ENCODE peak calls at places on chromosomes 4 and X, in six cellular contexts. P is HepG2, U is HCT116, R is K562, C is GM12878, X is GM23338. L is an unnamed sample.

GRCh38 chr4:185587444-185588161 is 52.3 kb upstream of the PDLIM3 start:
- DNase-seq in P (no peak), X (peak), R (no peak), U (no peak), C (peak), L (no peak)

GRCh38 chr4:31290836-31291235 is 570.7 kb downstream of the PCDH7 start:
- DNase-seq in P (no peak), C (peak), U (no peak), R (no peak), X (peak), L (no peak)

GRCh38 chrX:16914058-16914457 is 32.4 kb upstream of the REPS2 start:
- DNase-seq in X (no peak), C (no peak), P (no peak), U (no peak), R (no peak), L (no peak)

GRCh38 chrX:17788956-17789562 is 51.8 kb downstream of the SCML1 start:
- DNase-seq in R (no peak), P (no peak), U (no peak), X (peak), C (no peak), L (no peak)

GRCh38 chr4:140027135-140027534 is 126.8 kb downstream of the MAML3 start:
- DNase-seq in P (no peak), U (no peak), X (no peak), R (no peak), C (no peak), L (no peak)

GRCh38 chrX:33607042-33607595 is 395.8 kb upstream of the DMD start:
- DNase-seq in C (no peak), U (no peak), P (no peak), R (no peak), X (no peak), L (no peak)

GRCh38 chrX:68835468-68835867 is 6.6 kb downstream of the EFNB1 start:
- DNase-seq in P (no peak), X (no peak), R (no peak), C (no peak), U (no peak), L (no peak)

GRCh38 chr4:11589676-11590075 is 161.0 kb upstream of the HS3ST1 start:
- DNase-seq in P (no peak), X (no peak), R (no peak), C (no peak), U (no peak), L (no peak)

GRCh38 chrX:45385767-45386166 is 185.1 kb upstream of the DIPK2B start:
- DNase-seq in P (no peak), X (no peak), U (no peak), R (no peak), C (no peak), L (no peak)

GRCh38 chr4:112552668-112553067 is 36.7 kb upstream of the NEUROG2 start:
- DNase-seq in P (peak), U (peak), R (no peak), C (no peak), X (no peak), L (no peak)

GRCh38 chr4:6986067-6986780 is 56.9 kb upstream of the TADA2B start:
- DNase-seq in X (peak), R (peak), U (no peak), P (no peak), C (no peak), L (no peak)

GRCh38 chr4:15132739-15133138 is 130.5 kb downstream of the CPEB2 start:
- DNase-seq in R (no peak), X (no peak), U (no peak), P (no peak), C (no peak), L (peak)

GRCh38 chr4:164779811-164780216 is 25.9 kb downstream of the SMIM31 start:
- DNase-seq in P (peak), U (peak), R (peak), C (peak), X (peak), L (peak)

GRCh38 chrX:104972737-104973136 is 247.8 kb downstream of the TEX13A start:
- DNase-seq in C (no peak), X (no peak), P (no peak), U (no peak), R (no peak), L (no peak)

GRCh38 chr4:8308856-8309771 is 39.6 kb downstream of the HTRA3 start:
- DNase-seq in U (no peak), P (no peak), X (no peak), R (no peak), C (no peak), L (no peak)

GRCh38 chr4:185500035-185500434 is 28.5 kb upstream of the CCDC110 start:
- DNase-seq in X (no peak), P (peak), C (no peak), U (no peak), R (no peak), L (no peak)

GRCh38 chrX:110317079-110317819 is 636 bp downstream of the AMMECR1 start:
- DNase-seq in R (peak), P (no peak), C (no peak), X (peak), U (no peak), L (no peak)

GRCh38 chrX:122739770-122740169 is 444.3 kb upstream of the GRIA3 start:
- DNase-seq in U (no peak), P (peak), R (no peak), X (peak), C (no peak), L (no peak)

GRCh38 chr4:119242417-119242816 is 29.9 kb downstream of the USP53 start:
- DNase-seq in U (no peak), X (peak), C (no peak), R (no peak), P (no peak), L (no peak)

GRCh38 chr4:154344686-154345085 is 146.9 kb downstream of the DCHS2 start:
- DNase-seq in U (peak), R (peak), C (no peak), P (peak), X (peak), L (no peak)

GRCh38 chrX:72041901-72042859 is 89.5 kb downstream of the RTL5 start:
- DNase-seq in U (no peak), C (no peak), R (no peak), P (no peak), X (no peak), L (no peak)

GRCh38 chr4:6886886-6887285 is 22.7 kb upstream of the TBC1D14 start:
- DNase-seq in C (no peak), X (no peak), P (no peak), R (no peak), U (no peak), L (no peak)

GRCh38 chr4:128163177-128164117 is 102.3 kb downstream of the LARP1B start:
- DNase-seq in R (no peak), P (peak), U (peak), C (no peak), X (peak), L (no peak)

GRCh38 chrX:73581002-73581628 is 18.1 kb downstream of the CHIC1 start:
- DNase-seq in C (no peak), R (no peak), X (no peak), P (no peak), U (no peak), L (no peak)

GRCh38 chr4:109411964-109412363 is 21.7 kb upstream of the SEC24B start:
- DNase-seq in R (no peak), X (no peak), C (no peak), P (no peak), U (no peak), L (no peak)

GRCh38 chr4:150949342-150949741 is 65.7 kb downstream of the LRBA start:
- DNase-seq in U (no peak), C (no peak), P (no peak), X (no peak), R (no peak), L (no peak)

GRCh38 chr4:150950657-150951056 is 64.4 kb downstream of the LRBA start:
- DNase-seq in R (peak), X (no peak), C (no peak), P (peak), U (no peak), L (no peak)

GRCh38 chr4:150948710-150949109 is 66.4 kb downstream of the LRBA start:
- DNase-seq in P (no peak), U (no peak), C (no peak), X (no peak), R (no peak), L (no peak)

GRCh38 chr4:150949943-150950342 is 65.1 kb downstream of the LRBA start:
- DNase-seq in C (no peak), X (no peak), R (no peak), U (no peak), P (no peak), L (peak)

DNA sequence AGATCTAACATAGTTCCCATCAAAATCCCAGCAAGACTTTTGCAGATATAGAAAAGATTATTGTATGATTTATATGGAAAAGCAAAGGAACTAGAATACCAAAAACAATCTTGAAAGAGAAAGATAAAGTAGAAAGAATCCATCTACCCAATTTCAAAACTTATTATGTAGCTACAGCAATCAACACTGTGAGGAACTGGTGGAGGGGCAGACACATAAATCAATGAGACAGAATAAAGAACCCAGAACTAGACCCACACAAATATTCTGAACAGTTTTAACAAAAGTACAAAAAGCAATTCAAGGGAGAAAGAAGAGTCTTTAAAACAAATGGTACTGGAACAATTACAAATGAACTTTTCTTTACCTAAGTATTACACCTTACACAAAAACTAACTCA is 67.0 kb downstream of the LRBA start:
- DNase-seq in R (no peak), X (no peak), P (no peak), C (no peak), U (no peak), L (no peak)
- TF ChIP-seq EZH2 in R (no peak), X (no peak), P (no peak), C (no peak), U (no peak), L (no peak)

GRCh38 chr4:101306225-101306624 is 41.1 kb downstream of the PPP3CA start:
- DNase-seq in C (no peak), U (no peak), P (no peak), X (peak), R (no peak), L (no peak)
- TF ChIP-seq POLR2AphosphoS5 in C (no peak), U (no peak), P (no peak), X (no peak), R (no peak), L (no peak)

DNA sequence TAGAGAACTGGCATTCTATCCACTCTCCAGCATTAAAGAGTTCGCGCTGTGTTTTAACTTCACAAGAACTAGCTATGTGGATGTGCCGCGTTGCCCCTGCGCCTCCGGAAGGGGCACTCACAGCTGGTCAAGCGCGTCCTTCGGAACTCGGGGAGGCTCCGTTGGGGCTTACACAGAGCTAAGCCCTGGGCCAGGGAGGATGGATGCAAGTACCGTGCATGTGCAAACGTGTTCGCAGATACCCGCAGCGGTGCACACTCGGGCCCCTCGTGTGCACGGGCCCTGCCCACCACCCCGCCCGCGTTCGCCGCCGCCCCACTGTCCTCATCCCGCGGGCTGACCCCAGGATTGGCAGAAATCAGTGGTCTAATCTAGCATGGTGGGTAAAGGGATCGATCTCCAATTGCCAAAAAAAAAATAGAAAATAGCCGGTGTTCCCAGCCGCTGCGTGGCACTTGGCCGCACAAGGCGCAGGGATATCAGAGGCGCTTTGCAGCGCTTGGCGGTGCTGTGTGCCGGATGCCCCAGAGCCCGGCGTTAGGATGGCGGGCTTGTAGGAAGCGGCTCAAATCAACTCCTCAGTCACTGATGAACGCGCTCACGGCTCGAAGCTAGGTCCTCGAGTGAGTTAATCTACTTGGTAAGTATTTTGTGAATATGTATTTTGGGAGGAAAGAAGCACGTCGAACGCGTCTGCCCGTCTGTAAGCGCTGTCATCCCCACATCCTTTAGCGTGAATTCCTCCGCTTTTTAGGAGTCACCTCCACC is 988 bp upstream of the PCDH10 start:
- DNase-seq in X (peak), R (no peak), C (no peak), P (no peak), U (no peak), L (no peak)
- TF ChIP-seq EZH2 in X (peak), R (no peak), C (no peak), P (no peak), U (no peak), L (no peak)

GRCh38 chr4:40734497-40734896 is 15.3 kb upstream of the NSUN7 start:
- DNase-seq in R (no peak), C (no peak), X (no peak), P (no peak), U (no peak), L (no peak)

GRCh38 chr4:40729555-40729954 is 20.2 kb upstream of the NSUN7 start:
- DNase-seq in C (no peak), R (no peak), U (no peak), X (no peak), P (no peak), L (no peak)

GRCh38 chr4:40733752-40734151 is 16.0 kb upstream of the NSUN7 start:
- DNase-seq in R (no peak), C (no peak), X (no peak), U (no peak), P (no peak), L (peak)

GRCh38 chr4:40728341-40728740 is 21.4 kb upstream of the NSUN7 start:
- DNase-seq in X (no peak), R (no peak), U (no peak), P (peak), C (no peak), L (no peak)

GRCh38 chr4:40731792-40732245 is 17.9 kb upstream of the NSUN7 start:
- DNase-seq in U (no peak), X (no peak), P (peak), C (no peak), R (no peak), L (no peak)
- TF ChIP-seq POLR2AphosphoS5 in U (no peak), X (no peak), P (no peak), C (no peak), R (no peak), L (peak)

GRCh38 chrX:103215768-103216085 is 819 bp downstream of the BEX4 start:
- DNase-seq in X (no peak), C (no peak), P (no peak), U (no peak), R (peak), L (no peak)
- TF ChIP-seq EZH2 in X (no peak), C (no peak), P (no peak), U (no peak), R (no peak), L (no peak)

GRCh38 chr4:147345662-147346061 is 135.2 kb upstream of the EDNRA start:
- DNase-seq in U (no peak), R (no peak), C (no peak), X (no peak), P (no peak), L (no peak)

GRCh38 chr4:147336252-147336651 is 144.6 kb upstream of the EDNRA start:
- DNase-seq in P (no peak), X (no peak), U (no peak), R (no peak), C (no peak), L (no peak)

GRCh38 chr4:147340111-147340510 is 140.8 kb upstream of the EDNRA start:
- DNase-seq in U (peak), X (no peak), P (no peak), C (no peak), R (no peak), L (no peak)

GRCh38 chr4:147339116-147339515 is 141.8 kb upstream of the EDNRA start:
- DNase-seq in C (no peak), P (no peak), X (no peak), U (no peak), R (no peak), L (no peak)

GRCh38 chr4:147340547-147341225 is 140.2 kb upstream of the EDNRA start:
- DNase-seq in P (no peak), R (no peak), U (peak), X (peak), C (peak), L (no peak)
- TF ChIP-seq POLR2AphosphoS5 in P (no peak), R (no peak), U (no peak), X (no peak), C (no peak), L (no peak)

L was measured in SK-N-MC.